ENCODE peak calls at places on chromosomes 3 and 15, in eight cellular contexts. One of them, this sample, is unnamed.

GRCh38 chr3:48426401-48426909 is 3.4 kb downstream of the PLXNB1 start:
- DNase-seq in RKO: no peak
- DNase-seq in fibroblast of pulmonary artery: no peak
- DNase-seq in stimulated activated CD8-positive, alpha-beta memory T cell treated with anti-CD3 and anti-CD28 coated beads, Interleukin-7, amount 100 ng/mL, for 1 hour: no peak
- DNase-seq in germinal center: no peak
- DNase-seq in hypothalamus: peak
- DNase-seq in A549: no peak
- DNase-seq in lower lobe of right lung: no peak
- DNase-seq in this sample: no peak

GRCh38 chr3:38658886-38659285 is 9.4 kb upstream of the SCN5A start:
- DNase-seq in fibroblast of pulmonary artery: no peak
- DNase-seq in hypothalamus: no peak
- DNase-seq in stimulated activated CD8-positive, alpha-beta memory T cell treated with anti-CD3 and anti-CD28 coated beads, Interleukin-7, amount 100 ng/mL, for 1 hour: no peak
- DNase-seq in lower lobe of right lung: no peak
- DNase-seq in A549: no peak
- DNase-seq in RKO: no peak
- DNase-seq in germinal center: no peak
- DNase-seq in this sample: no peak

GRCh38 chr3:107982165-107982564 is 108.7 kb downstream of the CD47 start:
- DNase-seq in hypothalamus: no peak
- DNase-seq in A549: no peak
- DNase-seq in lower lobe of right lung: no peak
- DNase-seq in germinal center: no peak
- DNase-seq in RKO: no peak
- DNase-seq in fibroblast of pulmonary artery: no peak
- DNase-seq in stimulated activated CD8-positive, alpha-beta memory T cell treated with anti-CD3 and anti-CD28 coated beads, Interleukin-7, amount 100 ng/mL, for 1 hour: no peak
- DNase-seq in this sample: no peak

GRCh38 chr3:43785551-43785950 is 94.8 kb downstream of the ABHD5 start:
- DNase-seq in A549: no peak
- DNase-seq in germinal center: no peak
- DNase-seq in stimulated activated CD8-positive, alpha-beta memory T cell treated with anti-CD3 and anti-CD28 coated beads, Interleukin-7, amount 100 ng/mL, for 1 hour: no peak
- DNase-seq in fibroblast of pulmonary artery: no peak
- DNase-seq in lower lobe of right lung: no peak
- DNase-seq in hypothalamus: no peak
- DNase-seq in RKO: no peak
- DNase-seq in this sample: no peak

GRCh38 chr3:177618873-177619771 is 421.8 kb upstream of the TBL1XR1 start:
- DNase-seq in RKO: no peak
- DNase-seq in germinal center: no peak
- DNase-seq in lower lobe of right lung: no peak
- DNase-seq in stimulated activated CD8-positive, alpha-beta memory T cell treated with anti-CD3 and anti-CD28 coated beads, Interleukin-7, amount 100 ng/mL, for 1 hour: no peak
- DNase-seq in hypothalamus: peak
- DNase-seq in A549: no peak
- DNase-seq in fibroblast of pulmonary artery: peak
- DNase-seq in this sample: no peak

GRCh38 chr3:98680723-98681122 is 82.4 kb upstream of the ST3GAL6 start:
- DNase-seq in germinal center: no peak
- DNase-seq in lower lobe of right lung: no peak
- DNase-seq in fibroblast of pulmonary artery: no peak
- DNase-seq in A549: no peak
- DNase-seq in RKO: peak
- DNase-seq in stimulated activated CD8-positive, alpha-beta memory T cell treated with anti-CD3 and anti-CD28 coated beads, Interleukin-7, amount 100 ng/mL, for 1 hour: no peak
- DNase-seq in hypothalamus: no peak
- DNase-seq in this sample: no peak

GRCh38 chr15:60582370-60583036 is 103.6 kb upstream of the ICE2 start:
- DNase-seq in hypothalamus: no peak
- DNase-seq in lower lobe of right lung: no peak
- DNase-seq in A549: no peak
- DNase-seq in germinal center: no peak
- DNase-seq in fibroblast of pulmonary artery: peak
- DNase-seq in RKO: no peak
- DNase-seq in stimulated activated CD8-positive, alpha-beta memory T cell treated with anti-CD3 and anti-CD28 coated beads, Interleukin-7, amount 100 ng/mL, for 1 hour: no peak
- DNase-seq in this sample: no peak

GRCh38 chr15:98865397-98866339 is 141.9 kb downstream of the PGPEP1L start:
- DNase-seq in lower lobe of right lung: peak
- DNase-seq in hypothalamus: peak
- DNase-seq in fibroblast of pulmonary artery: peak
- DNase-seq in stimulated activated CD8-positive, alpha-beta memory T cell treated with anti-CD3 and anti-CD28 coated beads, Interleukin-7, amount 100 ng/mL, for 1 hour: peak
- DNase-seq in A549: peak
- DNase-seq in RKO: peak
- DNase-seq in germinal center: peak
- DNase-seq in this sample: peak

GRCh38 chr15:76340802-76341365 is 4.3 kb downstream of the ISL2 start:
- DNase-seq in A549: no peak
- DNase-seq in fibroblast of pulmonary artery: no peak
- DNase-seq in germinal center: peak
- DNase-seq in lower lobe of right lung: peak
- DNase-seq in hypothalamus: no peak
- DNase-seq in stimulated activated CD8-positive, alpha-beta memory T cell treated with anti-CD3 and anti-CD28 coated beads, Interleukin-7, amount 100 ng/mL, for 1 hour: no peak
- DNase-seq in RKO: no peak
- DNase-seq in this sample: no peak

GRCh38 chr15:63094495-63094931 is 27.1 kb upstream of the LACTB start:
- DNase-seq in RKO: no peak
- DNase-seq in hypothalamus: no peak
- DNase-seq in A549: peak
- DNase-seq in germinal center: no peak
- DNase-seq in fibroblast of pulmonary artery: peak
- DNase-seq in stimulated activated CD8-positive, alpha-beta memory T cell treated with anti-CD3 and anti-CD28 coated beads, Interleukin-7, amount 100 ng/mL, for 1 hour: no peak
- DNase-seq in lower lobe of right lung: no peak
- DNase-seq in this sample: no peak

GRCh38 chr15:28123408-28124023 is 24.4 kb upstream of the OCA2 start:
- DNase-seq in RKO: peak
- DNase-seq in fibroblast of pulmonary artery: peak
- DNase-seq in germinal center: peak
- DNase-seq in hypothalamus: peak
- DNase-seq in lower lobe of right lung: peak
- DNase-seq in stimulated activated CD8-positive, alpha-beta memory T cell treated with anti-CD3 and anti-CD28 coated beads, Interleukin-7, amount 100 ng/mL, for 1 hour: peak
- DNase-seq in A549: peak
- DNase-seq in this sample: peak

GRCh38 chr3:148036331-148036881 is 627.2 kb downstream of the ZIC1 start:
- DNase-seq in stimulated activated CD8-positive, alpha-beta memory T cell treated with anti-CD3 and anti-CD28 coated beads, Interleukin-7, amount 100 ng/mL, for 1 hour: no peak
- DNase-seq in germinal center: no peak
- DNase-seq in A549: no peak
- DNase-seq in fibroblast of pulmonary artery: peak
- DNase-seq in lower lobe of right lung: no peak
- DNase-seq in RKO: peak
- DNase-seq in hypothalamus: no peak
- DNase-seq in this sample: no peak

GRCh38 chr3:66276705-66277274 is 56.0 kb downstream of the SLC25A26 start:
- DNase-seq in germinal center: peak
- DNase-seq in stimulated activated CD8-positive, alpha-beta memory T cell treated with anti-CD3 and anti-CD28 coated beads, Interleukin-7, amount 100 ng/mL, for 1 hour: peak
- DNase-seq in hypothalamus: peak
- DNase-seq in fibroblast of pulmonary artery: peak
- DNase-seq in A549: peak
- DNase-seq in lower lobe of right lung: no peak
- DNase-seq in RKO: peak
- DNase-seq in this sample: peak

GRCh38 chr15:32927124-32927523 is 209.3 kb downstream of the GREM1 start:
- DNase-seq in hypothalamus: no peak
- DNase-seq in germinal center: no peak
- DNase-seq in RKO: no peak
- DNase-seq in stimulated activated CD8-positive, alpha-beta memory T cell treated with anti-CD3 and anti-CD28 coated beads, Interleukin-7, amount 100 ng/mL, for 1 hour: no peak
- DNase-seq in A549: no peak
- DNase-seq in fibroblast of pulmonary artery: no peak
- DNase-seq in lower lobe of right lung: no peak
- DNase-seq in this sample: no peak

GRCh38 chr3:150216041-150216811 is 191.9 kb upstream of the TSC22D2 start:
- DNase-seq in germinal center: no peak
- DNase-seq in lower lobe of right lung: no peak
- DNase-seq in stimulated activated CD8-positive, alpha-beta memory T cell treated with anti-CD3 and anti-CD28 coated beads, Interleukin-7, amount 100 ng/mL, for 1 hour: no peak
- DNase-seq in fibroblast of pulmonary artery: peak
- DNase-seq in RKO: no peak
- DNase-seq in hypothalamus: no peak
- DNase-seq in A549: no peak
- DNase-seq in this sample: peak

GRCh38 chr3:72634128-72634527 is 214.1 kb downstream of the SHQ1 start:
- DNase-seq in A549: no peak
- DNase-seq in lower lobe of right lung: no peak
- DNase-seq in RKO: no peak
- DNase-seq in fibroblast of pulmonary artery: no peak
- DNase-seq in germinal center: no peak
- DNase-seq in hypothalamus: no peak
- DNase-seq in stimulated activated CD8-positive, alpha-beta memory T cell treated with anti-CD3 and anti-CD28 coated beads, Interleukin-7, amount 100 ng/mL, for 1 hour: no peak
- DNase-seq in this sample: no peak

GRCh38 chr3:139236336-139236735 is 107.5 kb upstream of the MRPS22 start:
- DNase-seq in germinal center: no peak
- DNase-seq in A549: no peak
- DNase-seq in hypothalamus: no peak
- DNase-seq in fibroblast of pulmonary artery: no peak
- DNase-seq in stimulated activated CD8-positive, alpha-beta memory T cell treated with anti-CD3 and anti-CD28 coated beads, Interleukin-7, amount 100 ng/mL, for 1 hour: no peak
- DNase-seq in RKO: no peak
- DNase-seq in lower lobe of right lung: no peak
- DNase-seq in this sample: no peak

GRCh38 chr15:88331291-88331690 is 74.8 kb upstream of the NTRK3 start:
- DNase-seq in RKO: peak
- DNase-seq in germinal center: peak
- DNase-seq in fibroblast of pulmonary artery: peak
- DNase-seq in A549: peak
- DNase-seq in hypothalamus: no peak
- DNase-seq in lower lobe of right lung: peak
- DNase-seq in stimulated activated CD8-positive, alpha-beta memory T cell treated with anti-CD3 and anti-CD28 coated beads, Interleukin-7, amount 100 ng/mL, for 1 hour: no peak
- DNase-seq in this sample: peak

GRCh38 chr3:69406156-69406555 is 20.3 kb upstream of the FRMD4B start:
- DNase-seq in germinal center: no peak
- DNase-seq in lower lobe of right lung: no peak
- DNase-seq in RKO: no peak
- DNase-seq in A549: no peak
- DNase-seq in fibroblast of pulmonary artery: peak
- DNase-seq in hypothalamus: no peak
- DNase-seq in stimulated activated CD8-positive, alpha-beta memory T cell treated with anti-CD3 and anti-CD28 coated beads, Interleukin-7, amount 100 ng/mL, for 1 hour: no peak
- DNase-seq in this sample: no peak

GRCh38 chr15:68272797-68273271 is 4.7 kb upstream of the FEM1B start:
- DNase-seq in stimulated activated CD8-positive, alpha-beta memory T cell treated with anti-CD3 and anti-CD28 coated beads, Interleukin-7, amount 100 ng/mL, for 1 hour: no peak
- DNase-seq in germinal center: no peak
- DNase-seq in lower lobe of right lung: no peak
- DNase-seq in A549: peak
- DNase-seq in fibroblast of pulmonary artery: peak
- DNase-seq in RKO: peak
- DNase-seq in hypothalamus: no peak
- DNase-seq in this sample: no peak

GRCh38 chr3:125357032-125357658 is 18.0 kb downstream of the ZNF148 start:
- DNase-seq in hypothalamus: peak
- DNase-seq in germinal center: peak
- DNase-seq in stimulated activated CD8-positive, alpha-beta memory T cell treated with anti-CD3 and anti-CD28 coated beads, Interleukin-7, amount 100 ng/mL, for 1 hour: peak
- DNase-seq in RKO: no peak
- DNase-seq in A549: peak
- DNase-seq in fibroblast of pulmonary artery: no peak
- DNase-seq in lower lobe of right lung: peak
- DNase-seq in this sample: peak

GRCh38 chr15:29480278-29480677 is 210.7 kb upstream of the NSMCE3 start:
- DNase-seq in fibroblast of pulmonary artery: no peak
- DNase-seq in A549: no peak
- DNase-seq in RKO: no peak
- DNase-seq in lower lobe of right lung: no peak
- DNase-seq in germinal center: no peak
- DNase-seq in stimulated activated CD8-positive, alpha-beta memory T cell treated with anti-CD3 and anti-CD28 coated beads, Interleukin-7, amount 100 ng/mL, for 1 hour: no peak
- DNase-seq in hypothalamus: no peak
- DNase-seq in this sample: no peak

GRCh38 chr3:192246847-192247520 is 480.4 kb downstream of the FGF12 start:
- DNase-seq in germinal center: no peak
- DNase-seq in hypothalamus: no peak
- DNase-seq in A549: no peak
- DNase-seq in fibroblast of pulmonary artery: no peak
- DNase-seq in lower lobe of right lung: no peak
- DNase-seq in RKO: no peak
- DNase-seq in stimulated activated CD8-positive, alpha-beta memory T cell treated with anti-CD3 and anti-CD28 coated beads, Interleukin-7, amount 100 ng/mL, for 1 hour: no peak
- DNase-seq in this sample: no peak

GRCh38 chr3:152069871-152070270 is 196.4 kb downstream of the SUCNR1 start:
- DNase-seq in A549: no peak
- DNase-seq in RKO: peak
- DNase-seq in germinal center: no peak
- DNase-seq in stimulated activated CD8-positive, alpha-beta memory T cell treated with anti-CD3 and anti-CD28 coated beads, Interleukin-7, amount 100 ng/mL, for 1 hour: no peak
- DNase-seq in lower lobe of right lung: no peak
- DNase-seq in hypothalamus: no peak
- DNase-seq in fibroblast of pulmonary artery: no peak
- DNase-seq in this sample: no peak

GRCh38 chr15:74964794-74965193 is 8.2 kb upstream of the RPP25 start:
- DNase-seq in fibroblast of pulmonary artery: peak
- DNase-seq in lower lobe of right lung: no peak
- DNase-seq in germinal center: no peak
- DNase-seq in A549: no peak
- DNase-seq in RKO: peak
- DNase-seq in stimulated activated CD8-positive, alpha-beta memory T cell treated with anti-CD3 and anti-CD28 coated beads, Interleukin-7, amount 100 ng/mL, for 1 hour: no peak
- DNase-seq in hypothalamus: no peak
- DNase-seq in this sample: no peak

GRCh38 chr3:134311693-134312071 is 61.0 kb upstream of the RYK start:
- DNase-seq in fibroblast of pulmonary artery: no peak
- DNase-seq in lower lobe of right lung: no peak
- DNase-seq in hypothalamus: no peak
- DNase-seq in stimulated activated CD8-positive, alpha-beta memory T cell treated with anti-CD3 and anti-CD28 coated beads, Interleukin-7, amount 100 ng/mL, for 1 hour: no peak
- DNase-seq in A549: no peak
- DNase-seq in germinal center: no peak
- DNase-seq in RKO: no peak
- DNase-seq in this sample: no peak

GRCh38 chr3:194422188-194422587 is 23.1 kb upstream of the GP5 start:
- DNase-seq in hypothalamus: no peak
- DNase-seq in A549: no peak
- DNase-seq in lower lobe of right lung: no peak
- DNase-seq in RKO: no peak
- DNase-seq in germinal center: no peak
- DNase-seq in stimulated activated CD8-positive, alpha-beta memory T cell treated with anti-CD3 and anti-CD28 coated beads, Interleukin-7, amount 100 ng/mL, for 1 hour: no peak
- DNase-seq in fibroblast of pulmonary artery: no peak
- DNase-seq in this sample: no peak

GRCh38 chr3:52373676-52374075 is 57.6 kb downstream of the DNAH1 start:
- DNase-seq in A549: no peak
- DNase-seq in RKO: no peak
- DNase-seq in hypothalamus: no peak
- DNase-seq in stimulated activated CD8-positive, alpha-beta memory T cell treated with anti-CD3 and anti-CD28 coated beads, Interleukin-7, amount 100 ng/mL, for 1 hour: no peak
- DNase-seq in lower lobe of right lung: no peak
- DNase-seq in fibroblast of pulmonary artery: no peak
- DNase-seq in germinal center: no peak
- DNase-seq in this sample: no peak

GRCh38 chr3:177905173-177905894 is 630.9 kb upstream of the KCNMB2 start:
- DNase-seq in germinal center: no peak
- DNase-seq in fibroblast of pulmonary artery: peak
- DNase-seq in hypothalamus: no peak
- DNase-seq in A549: no peak
- DNase-seq in RKO: no peak
- DNase-seq in lower lobe of right lung: no peak
- DNase-seq in stimulated activated CD8-positive, alpha-beta memory T cell treated with anti-CD3 and anti-CD28 coated beads, Interleukin-7, amount 100 ng/mL, for 1 hour: no peak
- DNase-seq in this sample: no peak

GRCh38 chr15:71219646-71220045 is 104.4 kb downstream of the THSD4 start:
- DNase-seq in hypothalamus: no peak
- DNase-seq in RKO: no peak
- DNase-seq in germinal center: no peak
- DNase-seq in stimulated activated CD8-positive, alpha-beta memory T cell treated with anti-CD3 and anti-CD28 coated beads, Interleukin-7, amount 100 ng/mL, for 1 hour: no peak
- DNase-seq in fibroblast of pulmonary artery: peak
- DNase-seq in A549: no peak
- DNase-seq in lower lobe of right lung: no peak
- DNase-seq in this sample: no peak

This sample was measured in NCI-H748 treated with DMSO at 0.1 percent for 48 hours.